ENCODE peak calls at places on chromosomes 6 and 20, in six cellular contexts. A is A549, K is endothelial cell of umbilical vein, M is K562, C is HepG2, H is GM12878. B is an unnamed sample.

GRCh38 chr6:19210849-19211590 is 626.1 kb upstream of the ID4 start:
- DNase-seq in A (peak), K (no peak), M (peak), C (peak), H (no peak), B (peak)

GRCh38 chr20:1964659-1965405 is 29.0 kb downstream of the PDYN start:
- DNase-seq in A (no peak), K (no peak), M (no peak), C (no peak), H (no peak), B (no peak)

GRCh38 chr20:9989066-9989724 is 45.6 kb upstream of the ANKEF1 start:
- DNase-seq in A (no peak), K (peak), M (no peak), C (no peak), H (no peak), B (peak)

GRCh38 chr20:37513764-37514359 is 7.2 kb upstream of the NNAT start:
- DNase-seq in A (no peak), K (no peak), M (no peak), C (no peak), H (no peak), B (no peak)

GRCh38 chr6:51330971-51331370 is 512.3 kb downstream of the TFAP2B start:
- DNase-seq in A (no peak), K (no peak), M (no peak), C (no peak), H (no peak), B (no peak)

GRCh38 chr6:151240036-151240685 is 394 bp downstream of the AKAP12 start:
- DNase-seq in A (peak), K (peak), M (peak), C (no peak), H (no peak), B (no peak)

GRCh38 chr20:401682-402495 is 6.2 kb upstream of the RBCK1 start:
- DNase-seq in A (peak), K (no peak), M (no peak), C (peak), H (no peak), B (peak)

GRCh38 chr6:99589290-99589672 is 17.4 kb upstream of the PRDM13 start:
- DNase-seq in A (no peak), K (no peak), M (no peak), C (no peak), H (no peak), B (no peak)

GRCh38 chr6:32774428-32774827 is 11.1 kb upstream of the HLA-DQB2 start:
- DNase-seq in A (no peak), K (no peak), M (no peak), C (no peak), H (no peak), B (no peak)

GRCh38 chr6:113315879-113316278 is 541.3 kb upstream of the MARCKS start:
- DNase-seq in A (no peak), K (no peak), M (no peak), C (no peak), H (no peak), B (no peak)

GRCh38 chr6:128723667-128724066 is 159.3 kb upstream of the LAMA2 start:
- DNase-seq in A (no peak), K (no peak), M (no peak), C (no peak), H (no peak), B (no peak)

GRCh38 chr20:57190536-57191265 is 75.7 kb downstream of the BMP7 start:
- DNase-seq in A (peak), K (no peak), M (no peak), C (no peak), H (no peak), B (peak)

GRCh38 chr6:150142657-150143501 is at the start of gene PPP1R14C:
- DNase-seq in A (no peak), K (no peak), M (peak), C (no peak), H (no peak), B (no peak)

GRCh38 chr20:21995461-21995860 is 290.0 kb downstream of the PAX1 start:
- DNase-seq in A (no peak), K (no peak), M (no peak), C (no peak), H (no peak), B (no peak)

GRCh38 chr6:52136934-52137467 is 49.2 kb upstream of the IL17A start:
- DNase-seq in A (no peak), K (no peak), M (no peak), C (no peak), H (no peak), B (no peak)

GRCh38 chr6:44438827-44439226 is 51.3 kb downstream of the CDC5L start:
- DNase-seq in A (no peak), K (no peak), M (no peak), C (no peak), H (no peak), B (no peak)

GRCh38 chr6:32852844-32853540 is 512 bp downstream of the TAP1 start:
- DNase-seq in A (peak), K (peak), M (no peak), C (no peak), H (no peak), B (peak)

GRCh38 chr6:3585320-3585935 is 128.6 kb upstream of the SLC22A23 start:
- DNase-seq in A (peak), K (peak), M (no peak), C (no peak), H (no peak), B (no peak)
- TF ChIP-seq MYC in A (no peak), K (no peak), M (no peak), C (no peak), H (no peak), B (no peak)

GRCh38 chr6:31729515-31729978 is 448 bp upstream of the DDAH2 start:
- DNase-seq in A (peak), K (peak), M (peak), C (peak), H (peak), B (peak)
- TF ChIP-seq POLR2A in A (peak), K (no peak), M (no peak), C (peak), H (no peak), B (peak)

GRCh38 chr20:33811763-33812672 is 870 bp downstream of the CHMP4B start:
- DNase-seq in A (peak), K (peak), M (peak), C (peak), H (no peak), B (peak)
- TF ChIP-seq MYC in A (no peak), K (no peak), M (no peak), C (no peak), H (no peak), B (peak)

GRCh38 chr20:8530022-8530421 is 398.0 kb downstream of the PLCB1 start:
- DNase-seq in A (no peak), K (no peak), M (no peak), C (no peak), H (no peak), B (no peak)
- TF ChIP-seq POLR2A in A (no peak), K (no peak), M (no peak), C (no peak), H (no peak), B (no peak)

GRCh38 chr20:16100767-16101166 is 472.5 kb downstream of the KIF16B start:
- DNase-seq in A (no peak), K (no peak), M (no peak), C (peak), H (no peak), B (no peak)

GRCh38 chr20:16096756-16097326 is 476.4 kb downstream of the KIF16B start:
- DNase-seq in A (no peak), K (no peak), M (no peak), C (no peak), H (no peak), B (no peak)

GRCh38 chr20:16100111-16100510 is 473.1 kb downstream of the KIF16B start:
- DNase-seq in A (no peak), K (no peak), M (no peak), C (no peak), H (no peak), B (no peak)

GRCh38 chr20:16097788-16098187 is 475.5 kb downstream of the KIF16B start:
- DNase-seq in A (no peak), K (no peak), M (no peak), C (no peak), H (no peak), B (no peak)

DNA sequence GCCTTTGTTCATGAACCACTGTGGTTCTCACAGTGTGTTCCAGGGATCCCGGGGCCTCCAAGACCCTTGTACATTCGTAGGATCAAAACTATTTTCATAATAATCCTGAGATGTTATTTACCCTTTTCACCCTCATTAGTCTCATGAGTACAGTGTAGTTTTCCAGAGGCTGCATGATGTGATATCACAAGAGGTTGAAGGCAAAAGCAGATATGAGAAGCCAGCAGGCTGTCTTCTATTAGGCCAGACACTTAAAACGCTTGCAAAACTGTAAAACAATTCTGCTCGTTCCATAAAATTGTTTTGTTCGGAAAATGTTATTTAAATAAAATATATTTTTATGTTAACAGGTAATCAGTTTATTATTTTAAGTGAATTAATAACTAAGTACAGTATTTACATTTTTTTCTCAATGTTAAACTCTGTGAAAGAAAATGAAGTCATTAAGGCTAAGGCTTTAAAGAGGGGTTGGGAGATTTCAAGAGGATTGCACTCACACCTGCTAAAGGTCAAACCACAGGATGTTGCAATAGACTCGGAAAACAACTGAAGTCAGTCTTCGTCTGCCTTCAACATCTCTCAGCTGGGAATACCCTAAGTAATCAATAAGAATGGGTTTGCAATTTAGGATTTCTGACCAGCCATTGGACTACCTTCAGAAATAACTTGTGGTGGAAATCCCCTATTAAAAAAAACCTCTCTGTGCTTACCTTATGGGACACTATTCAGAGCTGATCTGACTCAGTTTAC is 474.2 kb downstream of the KIF16B start:
- DNase-seq in A (no peak), K (no peak), M (no peak), C (peak), H (no peak), B (peak)
- TF ChIP-seq MYC in A (no peak), K (no peak), M (no peak), C (no peak), H (no peak), B (no peak)

DNA sequence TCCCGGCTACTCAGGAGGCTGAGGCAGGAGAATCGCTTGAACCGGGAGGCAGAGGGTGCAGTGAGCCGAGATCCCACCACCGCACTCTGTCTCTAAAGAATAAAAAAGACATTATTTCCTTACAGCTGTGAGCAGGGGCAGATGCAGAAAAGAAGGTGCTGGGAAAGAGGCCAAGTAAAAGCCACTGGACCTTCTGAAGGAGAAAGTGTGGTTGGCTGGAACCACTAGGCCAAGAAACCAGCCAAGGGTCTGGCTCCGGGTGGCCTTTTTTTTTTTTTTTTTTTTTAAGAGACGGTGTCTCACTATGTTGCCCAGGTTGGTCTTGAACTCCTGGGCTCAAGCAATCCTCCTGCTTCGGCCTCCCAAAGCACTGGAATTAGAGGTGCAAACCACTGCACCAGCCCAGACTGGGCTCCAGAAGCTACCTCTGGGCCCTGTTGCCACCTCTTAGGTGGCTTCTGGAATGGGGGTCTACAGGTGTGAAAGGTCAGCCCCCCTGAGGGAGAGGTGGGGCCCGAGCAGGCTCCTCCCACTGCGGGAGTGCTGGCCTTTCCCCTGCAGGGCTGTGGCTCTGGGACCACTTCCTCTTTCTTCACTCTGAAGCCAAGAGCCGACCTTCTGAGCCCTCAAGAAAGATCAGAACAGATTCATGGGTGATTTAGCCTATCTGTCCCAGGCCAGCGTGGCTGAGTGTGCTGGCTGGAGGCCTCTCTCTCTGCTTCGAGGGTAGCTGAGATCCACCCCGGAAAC is at the start of gene FGD2:
- DNase-seq in A (no peak), K (no peak), M (peak), C (no peak), H (no peak), B (peak)
- TF ChIP-seq POLR2A in A (no peak), K (no peak), M (no peak), C (no peak), H (peak), B (no peak)

GRCh38 chr20:48301189-48301588 is 515.9 kb upstream of the SULF2 start:
- DNase-seq in A (no peak), K (no peak), M (no peak), C (peak), H (no peak), B (no peak)

GRCh38 chr20:48302149-48302548 is 516.9 kb upstream of the SULF2 start:
- DNase-seq in A (no peak), K (no peak), M (no peak), C (no peak), H (no peak), B (no peak)

GRCh38 chr20:48295966-48296421 is 510.7 kb upstream of the SULF2 start:
- DNase-seq in A (no peak), K (peak), M (no peak), C (peak), H (no peak), B (no peak)

GRCh38 chr20:48298424-48298823 is 513.1 kb upstream of the SULF2 start:
- DNase-seq in A (no peak), K (no peak), M (no peak), C (no peak), H (no peak), B (no peak)

GRCh38 chr20:48298851-48299484 is 513.7 kb upstream of the SULF2 start:
- DNase-seq in A (peak), K (peak), M (no peak), C (peak), H (no peak), B (no peak)
- TF ChIP-seq MYC in A (no peak), K (no peak), M (no peak), C (no peak), H (no peak), B (no peak)

GRCh38 chr20:35303735-35304431 is 11.7 kb upstream of the FAM83C start:
- DNase-seq in A (peak), K (peak), M (peak), C (peak), H (peak), B (peak)
- TF ChIP-seq POLR2A in A (no peak), K (no peak), M (no peak), C (no peak), H (no peak), B (no peak)